ENCODE peak calls at places on chromosome 4, in seven cellular contexts. F, Q, E, G, P, S and D are unnamed samples. For H3K36me3, the result is how much of the 10 kb centered on the place peaks cover.

GRCh38 chr4:156999175-156999517 is 27.5 kb upstream of the PDGFC start:
- DNase-seq in F (peak), Q (no peak), E (no peak), G (no peak), P (peak), S (no peak), D (peak)

GRCh38 chr4:53782468-53782865 is 191.2 kb upstream of the LNX1 start:
- DNase-seq in F (no peak), Q (no peak), E (no peak), G (no peak), P (no peak), S (no peak), D (no peak)

GRCh38 chr4:119286377-119287002 is 35.4 kb downstream of the FABP2 start:
- DNase-seq in F (peak), Q (no peak), E (no peak), G (no peak), P (no peak), S (no peak), D (no peak)

GRCh38 chr4:3303840-3304715 is 11.3 kb downstream of the RGS12 start:
- DNase-seq in F (no peak), Q (peak), E (no peak), G (no peak), P (peak), S (peak), D (no peak)

GRCh38 chr4:32858971-32859370 is 2138.8 kb downstream of the PCDH7 start:
- DNase-seq in F (no peak), Q (no peak), E (no peak), G (no peak), P (no peak), S (no peak), D (no peak)

GRCh38 chr4:54099959-54100606 is at the start of gene GSX2:
- DNase-seq in F (no peak), Q (no peak), E (no peak), G (no peak), P (no peak), S (peak), D (no peak)

GRCh38 chr4:176422511-176422910 is 102.7 kb downstream of the SPCS3 start:
- DNase-seq in F (no peak), Q (no peak), E (no peak), G (no peak), P (no peak), S (no peak), D (no peak)

GRCh38 chr4:26860922-26861433 is 337 bp downstream of the STIM2 start:
- DNase-seq in F (peak), Q (peak), E (peak), G (no peak), P (peak), S (peak), D (peak)

GRCh38 chr4:125104616-125105015 is 210.1 kb upstream of the FAT4 start:
- DNase-seq in F (no peak), Q (no peak), E (no peak), G (no peak), P (no peak), S (no peak), D (no peak)

GRCh38 chr4:80197601-80198444 is 520 bp downstream of the PRDM8 start:
- DNase-seq in F (peak), Q (no peak), E (no peak), G (no peak), P (no peak), S (no peak), D (no peak)

GRCh38 chr4:73259552-73260140 is 1.0 kb upstream of the ANKRD17 start:
- DNase-seq in F (no peak), Q (no peak), E (no peak), G (no peak), P (no peak), S (no peak), D (no peak)

GRCh38 chr4:112736718-112737135 is 99.8 kb downstream of the LARP7 start:
- DNase-seq in F (no peak), Q (no peak), E (no peak), G (no peak), P (no peak), S (no peak), D (no peak)

GRCh38 chr4:186651624-186652023 is 72.0 kb downstream of the FAT1 start:
- DNase-seq in F (peak), Q (peak), E (no peak), G (no peak), P (no peak), S (peak), D (peak)

GRCh38 chr4:7581477-7581876 is 146.7 kb upstream of the PSAPL1 start:
- DNase-seq in F (peak), Q (no peak), E (no peak), G (peak), P (no peak), S (no peak), D (no peak)

GRCh38 chr4:125750827-125751466 is 436.2 kb downstream of the FAT4 start:
- DNase-seq in F (peak), Q (no peak), E (no peak), G (peak), P (no peak), S (no peak), D (no peak)

GRCh38 chr4:154364012-154364863 is 127.4 kb downstream of the DCHS2 start:
- DNase-seq in F (no peak), Q (no peak), E (no peak), G (no peak), P (no peak), S (no peak), D (no peak)

GRCh38 chr4:25883565-25883964 is 20.8 kb upstream of the SEL1L3 start:
- DNase-seq in F (no peak), Q (no peak), E (no peak), G (no peak), P (no peak), S (no peak), D (no peak)

GRCh38 chr4:108244576-108244975 is 75.8 kb upstream of the LEF1 start:
- DNase-seq in F (no peak), Q (no peak), E (no peak), G (no peak), P (no peak), S (no peak), D (no peak)

GRCh38 chr4:158003212-158003611 is 169.6 kb downstream of the GASK1B start:
- DNase-seq in F (no peak), Q (no peak), E (no peak), G (no peak), P (no peak), S (no peak), D (no peak)

GRCh38 chr4:77157859-77158486 is 966 bp downstream of the CCNG2 start:
- DNase-seq in F (peak), Q (peak), E (peak), G (peak), P (peak), S (peak), D (peak)

GRCh38 chr4:150582881-150583286 is 933 bp downstream of the MAB21L2 start:
- DNase-seq in F (peak), Q (no peak), E (no peak), G (no peak), P (no peak), S (peak), D (no peak)

GRCh38 chr4:13248621-13249298 is 235.4 kb downstream of the RAB28 start:
- DNase-seq in F (no peak), Q (no peak), E (no peak), G (no peak), P (no peak), S (no peak), D (no peak)

GRCh38 chr4:147837435-147837834 is 105.5 kb downstream of the ARHGAP10 start:
- DNase-seq in F (no peak), Q (no peak), E (no peak), G (no peak), P (no peak), S (no peak), D (no peak)

GRCh38 chr4:26083987-26084386 is 170.0 kb downstream of the SMIM20 start:
- DNase-seq in F (peak), Q (no peak), E (no peak), G (no peak), P (no peak), S (no peak), D (no peak)

GRCh38 chr4:57405359-57405758 is 295.2 kb upstream of the IGFBP7 start:
- DNase-seq in F (no peak), Q (no peak), E (no peak), G (no peak), P (no peak), S (no peak), D (no peak)

GRCh38 chr4:179836179-179837075 is 2394.2 kb upstream of the AGA start:
- DNase-seq in F (no peak), Q (no peak), E (no peak), G (no peak), P (no peak), S (no peak), D (no peak)

GRCh38 chr4:26220704-26221103 is 100.1 kb upstream of the RBPJ start:
- DNase-seq in F (no peak), Q (no peak), E (no peak), G (no peak), P (no peak), S (no peak), D (no peak)

GRCh38 chr4:20086067-20086466 is 165.6 kb upstream of the SLIT2 start:
- DNase-seq in F (no peak), Q (no peak), E (no peak), G (no peak), P (no peak), S (no peak), D (no peak)

GRCh38 chr4:169098054-169098896 is 88.2 kb upstream of the CBR4 start:
- DNase-seq in F (no peak), Q (no peak), E (no peak), G (no peak), P (no peak), S (no peak), D (no peak)

GRCh38 chr4:79852305-79852730 is 220.7 kb downstream of the ANTXR2 start:
- DNase-seq in F (no peak), Q (peak), E (no peak), G (no peak), P (peak), S (no peak), D (no peak)

GRCh38 chr4:84792366-84793301 is 173.9 kb downstream of the WDFY3 start:
- DNase-seq in F (no peak), Q (no peak), E (no peak), G (no peak), P (no peak), S (no peak), D (no peak)

GRCh38 chr4:63663870-63664269 is 745.4 kb downstream of the TECRL start:
- DNase-seq in F (no peak), Q (no peak), E (no peak), G (no peak), P (no peak), S (no peak), D (no peak)

GRCh38 chr4:158500054-158500453 is 21.6 kb upstream of the RXFP1 start:
- DNase-seq in F (no peak), Q (no peak), E (no peak), G (no peak), P (no peak), S (no peak), D (no peak)

GRCh38 chr4:84492737-84493091 is 6.4 kb downstream of the NKX6-1 start:
- DNase-seq in F (no peak), Q (no peak), E (no peak), G (no peak), P (no peak), S (no peak), D (no peak)

GRCh38 chr4:8093587-8094274 is 64.9 kb downstream of the ABLIM2 start:
- DNase-seq in F (no peak), Q (no peak), E (no peak), G (no peak), P (no peak), S (no peak), D (no peak)

GRCh38 chr4:24070117-24070516 is 180.3 kb upstream of the PPARGC1A start:
- DNase-seq in F (no peak), Q (no peak), E (no peak), G (no peak), P (no peak), S (no peak), D (no peak)

GRCh38 chr4:34250562-34250961 is 1993.8 kb downstream of the ARAP2 start:
- DNase-seq in F (no peak), Q (no peak), E (no peak), G (no peak), P (no peak), S (no peak), D (no peak)

GRCh38 chr4:146916479-146917076 is 29.1 kb downstream of the TTC29 start:
- DNase-seq in F (peak), Q (no peak), E (no peak), G (no peak), P (no peak), S (no peak), D (no peak)

GRCh38 chr4:156188596-156188995 is 234.9 kb upstream of the CTSO start:
- DNase-seq in F (no peak), Q (no peak), E (no peak), G (no peak), P (no peak), S (no peak), D (no peak)

DNA sequence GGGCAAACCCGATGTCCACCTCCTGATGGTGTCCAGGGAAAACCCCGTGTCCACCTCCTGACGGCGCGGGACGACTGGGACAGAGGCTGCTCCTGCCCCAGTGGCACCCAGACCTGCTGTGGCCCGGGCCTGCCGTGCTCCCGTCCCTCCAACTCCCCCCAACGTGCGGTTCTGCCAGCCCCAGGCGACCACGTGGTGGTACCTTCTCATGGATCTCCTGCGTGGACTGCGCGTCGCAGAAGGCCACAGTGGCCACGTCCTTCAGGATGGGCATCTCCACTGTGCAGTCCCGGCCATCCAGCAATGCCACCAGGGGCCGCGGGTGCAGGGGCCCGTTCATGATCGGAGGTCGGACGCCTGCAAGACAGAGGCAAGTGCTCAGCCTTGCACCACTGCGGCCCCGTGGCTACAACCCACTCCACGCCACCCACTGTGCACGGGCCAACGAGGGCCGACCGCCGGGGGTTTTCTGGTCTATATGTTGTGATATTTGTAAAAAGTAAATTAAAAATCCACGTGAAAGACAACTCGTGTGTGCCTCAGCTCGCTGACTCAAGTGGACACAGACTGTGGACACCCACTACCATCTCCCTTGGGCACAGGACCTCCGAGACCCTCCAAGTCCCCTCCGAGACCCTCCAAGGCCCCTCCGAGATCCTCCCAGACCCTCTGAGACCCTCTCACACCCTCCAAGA is 10.8 kb downstream of the CTBP1 start:
- DNase-seq in F (no peak), Q (peak), E (peak), G (no peak), P (no peak), S (peak), D (no peak)
- H3K36me3 ChIP-seq in F (under half), Q (under half), E (half or more), G (half or more), P (under half), S (under half), D (half or more)

DNA sequence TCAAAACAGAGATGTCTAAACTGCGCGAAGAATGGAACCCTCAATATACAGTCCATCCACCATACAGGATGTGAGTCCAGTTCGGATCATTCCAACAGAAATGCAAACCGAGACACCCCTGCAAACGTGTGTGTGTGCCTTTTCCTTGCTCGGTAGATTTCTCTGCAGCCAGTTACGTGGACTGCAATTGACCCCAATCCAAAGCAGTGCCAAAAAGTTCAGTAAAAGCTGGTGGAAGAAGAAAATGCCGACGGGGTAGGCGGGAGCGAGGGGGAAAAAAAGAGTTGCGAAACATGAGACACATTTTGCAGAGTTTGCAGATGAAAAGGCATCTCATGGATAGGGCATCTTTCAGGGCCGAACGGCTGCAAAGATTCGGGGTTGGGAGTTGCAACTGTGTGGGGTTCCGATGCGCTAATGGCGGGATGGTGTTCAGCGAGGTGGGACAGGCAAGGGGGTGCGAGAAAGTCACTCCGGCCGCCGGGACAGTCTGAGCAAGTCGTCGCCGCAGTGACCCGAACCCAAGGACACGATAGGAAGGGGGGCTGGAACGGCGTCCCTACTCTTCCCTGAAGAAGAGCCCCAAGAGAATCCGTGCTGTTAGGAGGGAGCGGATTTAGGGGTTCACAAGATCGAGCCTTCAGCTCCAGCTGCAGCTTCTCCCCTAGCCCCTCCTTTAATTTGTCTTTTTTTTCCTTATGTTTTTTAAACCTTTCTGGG is 3.8 kb downstream of the PHOX2B start:
- DNase-seq in F (no peak), Q (no peak), E (no peak), G (no peak), P (no peak), S (no peak), D (no peak)
- H3K4me3 ChIP-seq in F (no peak), Q (no peak), E (no peak), G (no peak), P (no peak), S (no peak), D (no peak)

GRCh38 chr4:182067828-182068227 is 175.4 kb upstream of the TENM3 start:
- DNase-seq in F (no peak), Q (no peak), E (no peak), G (no peak), P (no peak), S (no peak), D (no peak)

GRCh38 chr4:182065255-182065654 is 177.9 kb upstream of the TENM3 start:
- DNase-seq in F (no peak), Q (no peak), E (no peak), G (no peak), P (no peak), S (no peak), D (no peak)

GRCh38 chr4:182066037-182066436 is 177.2 kb upstream of the TENM3 start:
- DNase-seq in F (no peak), Q (no peak), E (no peak), G (no peak), P (no peak), S (no peak), D (no peak)

GRCh38 chr4:182073278-182073677 is 169.9 kb upstream of the TENM3 start:
- DNase-seq in F (no peak), Q (no peak), E (no peak), G (no peak), P (no peak), S (no peak), D (no peak)

GRCh38 chr4:182068920-182069319 is 174.3 kb upstream of the TENM3 start:
- DNase-seq in F (no peak), Q (no peak), E (no peak), G (no peak), P (no peak), S (no peak), D (no peak)
- H3K36me3 ChIP-seq in F (under half), Q (under half), E (under half), G (under half), P (under half), S (under half), D (under half)

DNA sequence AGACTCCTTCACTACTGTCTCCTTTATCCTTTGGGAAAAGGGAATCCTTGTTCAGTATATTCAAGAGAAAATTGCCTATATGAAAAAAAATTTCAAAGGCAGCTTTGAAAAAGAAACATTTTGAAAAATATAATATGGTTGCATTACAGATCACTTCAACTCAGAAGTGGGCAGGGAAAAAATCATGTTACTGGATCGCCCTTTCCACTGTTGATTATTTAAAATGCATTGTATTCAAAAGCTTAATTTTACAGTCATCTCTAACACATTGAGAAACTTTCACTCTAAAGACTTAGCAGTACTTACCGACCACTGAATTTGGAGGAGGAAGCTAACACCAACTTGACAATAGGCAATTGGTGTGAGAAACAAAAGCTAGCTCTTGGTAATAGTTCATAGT is 101.8 kb downstream of the CEP135 start:
- DNase-seq in F (no peak), Q (no peak), E (no peak), G (no peak), P (no peak), S (no peak), D (no peak)
- H3K4me3 ChIP-seq in F (peak), Q (no peak), E (no peak), G (no peak), P (no peak), S (no peak), D (no peak)

GRCh38 chr4:56026596-56026995 is 77.9 kb downstream of the CEP135 start:
- DNase-seq in F (no peak), Q (no peak), E (no peak), G (no peak), P (no peak), S (no peak), D (no peak)
- H3K36me3 ChIP-seq in F (under half), Q (under half), E (half or more), G (under half), P (under half), S (under half), D (half or more)

GRCh38 chr4:184096561-184097239 is 121.0 kb downstream of the ENPP6 start:
- DNase-seq in F (no peak), Q (no peak), E (no peak), G (no peak), P (no peak), S (no peak), D (no peak)
- H3K4me3 ChIP-seq in F (no peak), Q (peak), E (peak), G (no peak), P (no peak), S (no peak), D (peak)